ENCODE peak calls at places on chromosomes 7 and 10, in nine cellular contexts. One of them, this sample, is unnamed.

GRCh38 chr10:97708976-97709745 is 4.4 kb upstream of the MARVELD1 start:
- DNase-seq in anterior cingulate cortex: peak
- DNase-seq in cardiac muscle cell: peak
- DNase-seq in NAMALWA: peak
- DNase-seq in stimulated activated naive CD4-positive, alpha-beta T cell: peak
- DNase-seq in kidney tubule cell: peak
- DNase-seq in left colon: peak
- DNase-seq in T follicular helper cell: peak
- DNase-seq in uterus: peak
- DNase-seq in this sample: no peak

GRCh38 chr10:102230861-102231356 is 4.8 kb downstream of the ELOVL3 start:
- DNase-seq in anterior cingulate cortex: no peak
- DNase-seq in cardiac muscle cell: peak
- DNase-seq in NAMALWA: no peak
- DNase-seq in stimulated activated naive CD4-positive, alpha-beta T cell: peak
- DNase-seq in kidney tubule cell: peak
- DNase-seq in left colon: peak
- DNase-seq in T follicular helper cell: no peak
- DNase-seq in uterus: no peak
- DNase-seq in this sample: no peak

GRCh38 chr7:1339611-1340010 is 106.9 kb downstream of the UNCX start:
- DNase-seq in anterior cingulate cortex: no peak
- DNase-seq in cardiac muscle cell: no peak
- DNase-seq in NAMALWA: no peak
- DNase-seq in stimulated activated naive CD4-positive, alpha-beta T cell: no peak
- DNase-seq in kidney tubule cell: no peak
- DNase-seq in left colon: no peak
- DNase-seq in T follicular helper cell: no peak
- DNase-seq in uterus: no peak
- DNase-seq in this sample: no peak

GRCh38 chr7:150962743-150963399 is 15.2 kb downstream of the KCNH2 start:
- DNase-seq in anterior cingulate cortex: no peak
- DNase-seq in cardiac muscle cell: peak
- DNase-seq in NAMALWA: peak
- DNase-seq in stimulated activated naive CD4-positive, alpha-beta T cell: peak
- DNase-seq in kidney tubule cell: peak
- DNase-seq in left colon: no peak
- DNase-seq in T follicular helper cell: peak
- DNase-seq in uterus: peak
- DNase-seq in this sample: no peak

GRCh38 chr10:7788640-7789335 is 811 bp downstream of the ATP5F1C start:
- DNase-seq in anterior cingulate cortex: no peak
- DNase-seq in cardiac muscle cell: peak
- DNase-seq in NAMALWA: peak
- DNase-seq in stimulated activated naive CD4-positive, alpha-beta T cell: no peak
- DNase-seq in kidney tubule cell: peak
- DNase-seq in left colon: peak
- DNase-seq in T follicular helper cell: no peak
- DNase-seq in uterus: no peak
- DNase-seq in this sample: no peak

GRCh38 chr10:48652344-48652743 is 32.3 kb upstream of the WDFY4 start:
- DNase-seq in anterior cingulate cortex: no peak
- DNase-seq in cardiac muscle cell: no peak
- DNase-seq in NAMALWA: no peak
- DNase-seq in stimulated activated naive CD4-positive, alpha-beta T cell: no peak
- DNase-seq in kidney tubule cell: no peak
- DNase-seq in left colon: no peak
- DNase-seq in T follicular helper cell: no peak
- DNase-seq in uterus: no peak
- DNase-seq in this sample: no peak

GRCh38 chr7:30411173-30411572 is 67.4 kb downstream of the NOD1 start:
- DNase-seq in anterior cingulate cortex: no peak
- DNase-seq in cardiac muscle cell: no peak
- DNase-seq in NAMALWA: no peak
- DNase-seq in stimulated activated naive CD4-positive, alpha-beta T cell: no peak
- DNase-seq in kidney tubule cell: no peak
- DNase-seq in left colon: no peak
- DNase-seq in T follicular helper cell: no peak
- DNase-seq in uterus: no peak
- DNase-seq in this sample: no peak

GRCh38 chr7:22346383-22347107 is 10.4 kb downstream of the RAPGEF5 start:
- DNase-seq in anterior cingulate cortex: no peak
- DNase-seq in cardiac muscle cell: no peak
- DNase-seq in NAMALWA: peak
- DNase-seq in stimulated activated naive CD4-positive, alpha-beta T cell: no peak
- DNase-seq in kidney tubule cell: peak
- DNase-seq in left colon: no peak
- DNase-seq in T follicular helper cell: no peak
- DNase-seq in uterus: no peak
- DNase-seq in this sample: no peak

GRCh38 chr7:72098812-72099211 is 313.3 kb downstream of the CALN1 start:
- DNase-seq in anterior cingulate cortex: no peak
- DNase-seq in cardiac muscle cell: no peak
- DNase-seq in NAMALWA: no peak
- DNase-seq in stimulated activated naive CD4-positive, alpha-beta T cell: no peak
- DNase-seq in kidney tubule cell: no peak
- DNase-seq in left colon: no peak
- DNase-seq in T follicular helper cell: no peak
- DNase-seq in uterus: no peak
- DNase-seq in this sample: no peak

GRCh38 chr7:32079530-32079929 is 9.3 kb upstream of the PDE1C start:
- DNase-seq in anterior cingulate cortex: no peak
- DNase-seq in cardiac muscle cell: no peak
- DNase-seq in NAMALWA: no peak
- DNase-seq in stimulated activated naive CD4-positive, alpha-beta T cell: no peak
- DNase-seq in kidney tubule cell: no peak
- DNase-seq in left colon: no peak
- DNase-seq in T follicular helper cell: no peak
- DNase-seq in uterus: no peak
- DNase-seq in this sample: no peak

GRCh38 chr10:129023057-129023456 is 444.0 kb upstream of the MGMT start:
- DNase-seq in anterior cingulate cortex: no peak
- DNase-seq in cardiac muscle cell: peak
- DNase-seq in NAMALWA: no peak
- DNase-seq in stimulated activated naive CD4-positive, alpha-beta T cell: no peak
- DNase-seq in kidney tubule cell: no peak
- DNase-seq in left colon: no peak
- DNase-seq in T follicular helper cell: no peak
- DNase-seq in uterus: no peak
- DNase-seq in this sample: no peak

GRCh38 chr7:27237735-27238334 is 4.8 kb upstream of the EVX1 start:
- DNase-seq in anterior cingulate cortex: no peak
- DNase-seq in cardiac muscle cell: no peak
- DNase-seq in NAMALWA: no peak
- DNase-seq in stimulated activated naive CD4-positive, alpha-beta T cell: no peak
- DNase-seq in kidney tubule cell: peak
- DNase-seq in left colon: no peak
- DNase-seq in T follicular helper cell: no peak
- DNase-seq in uterus: no peak
- DNase-seq in this sample: no peak

GRCh38 chr10:55374060-55374459 is 573.0 kb upstream of the PCDH15 start:
- DNase-seq in anterior cingulate cortex: no peak
- DNase-seq in cardiac muscle cell: no peak
- DNase-seq in NAMALWA: no peak
- DNase-seq in stimulated activated naive CD4-positive, alpha-beta T cell: no peak
- DNase-seq in kidney tubule cell: no peak
- DNase-seq in left colon: no peak
- DNase-seq in T follicular helper cell: no peak
- DNase-seq in uterus: peak
- DNase-seq in this sample: no peak

GRCh38 chr10:120495226-120495625 is 38.2 kb downstream of the PLPP4 start:
- DNase-seq in anterior cingulate cortex: no peak
- DNase-seq in cardiac muscle cell: no peak
- DNase-seq in NAMALWA: no peak
- DNase-seq in stimulated activated naive CD4-positive, alpha-beta T cell: no peak
- DNase-seq in kidney tubule cell: peak
- DNase-seq in left colon: no peak
- DNase-seq in T follicular helper cell: no peak
- DNase-seq in uterus: no peak
- DNase-seq in this sample: no peak

GRCh38 chr10:112360308-112361270 is 13.3 kb upstream of the ACSL5 start:
- DNase-seq in anterior cingulate cortex: no peak
- DNase-seq in cardiac muscle cell: no peak
- DNase-seq in NAMALWA: no peak
- DNase-seq in stimulated activated naive CD4-positive, alpha-beta T cell: no peak
- DNase-seq in kidney tubule cell: peak
- DNase-seq in left colon: peak
- DNase-seq in T follicular helper cell: no peak
- DNase-seq in uterus: peak
- DNase-seq in this sample: no peak

GRCh38 chr10:105291571-105291970 is 650.5 kb downstream of the SORCS3 start:
- DNase-seq in anterior cingulate cortex: no peak
- DNase-seq in cardiac muscle cell: no peak
- DNase-seq in NAMALWA: no peak
- DNase-seq in stimulated activated naive CD4-positive, alpha-beta T cell: no peak
- DNase-seq in kidney tubule cell: peak
- DNase-seq in left colon: no peak
- DNase-seq in T follicular helper cell: no peak
- DNase-seq in uterus: no peak
- DNase-seq in this sample: no peak

GRCh38 chr10:16717617-16718395 is 99.4 kb downstream of the RSU1 start:
- DNase-seq in anterior cingulate cortex: no peak
- DNase-seq in cardiac muscle cell: no peak
- DNase-seq in NAMALWA: no peak
- DNase-seq in stimulated activated naive CD4-positive, alpha-beta T cell: no peak
- DNase-seq in kidney tubule cell: no peak
- DNase-seq in left colon: no peak
- DNase-seq in T follicular helper cell: no peak
- DNase-seq in uterus: no peak
- DNase-seq in this sample: no peak